ENCODE peak calls at places on chromosomes 13 and 19, in ten cellular contexts. One of them, this sample, is unnamed.
A peak's percentile ranks its signal among the peaks of the same experiment; 100 is the strongest.

GRCh38 chr19:42596391-42597071 is 1.8 kb upstream of the CEACAM8 start:
- DNase-seq in activated CD4-positive, alpha-beta T cell treated with anti-CD3 and anti-CD28 coated beads for 48 hours: peak; percentile 39
- DNase-seq in H54: peak; percentile 49
- DNase-seq in DMS153: no peak
- DNase-seq in stimulated activated CD4-positive, alpha-beta T cell treated with anti-CD3 and anti-CD28 coated beads, Interleukin-4, amount 100 ng/mL, for 4 hours: peak; percentile 35
- DNase-seq in NCI-H2227 treated with DMSO at 0.1 percent for 48 hours: peak; percentile 19
- DNase-seq in omental fat pad: no peak
- DNase-seq in stimulated activated CD8-positive, alpha-beta memory T cell treated with anti-CD3 and anti-CD28 coated beads, Interleukin-4, amount 100 ng/mL, for 1 hour: peak; percentile 3
- DNase-seq in uterus: no peak
- DNase-seq in upper lobe of left lung: peak; percentile 64
- DNase-seq in this sample: no peak

GRCh38 chr13:63435668-63436275 is 2020.1 kb upstream of the PCDH20 start:
- DNase-seq in activated CD4-positive, alpha-beta T cell treated with anti-CD3 and anti-CD28 coated beads for 48 hours: no peak
- DNase-seq in H54: peak; percentile 17
- DNase-seq in DMS153: no peak
- DNase-seq in stimulated activated CD4-positive, alpha-beta T cell treated with anti-CD3 and anti-CD28 coated beads, Interleukin-4, amount 100 ng/mL, for 4 hours: no peak
- DNase-seq in NCI-H2227 treated with DMSO at 0.1 percent for 48 hours: no peak
- DNase-seq in omental fat pad: no peak
- DNase-seq in stimulated activated CD8-positive, alpha-beta memory T cell treated with anti-CD3 and anti-CD28 coated beads, Interleukin-4, amount 100 ng/mL, for 1 hour: no peak
- DNase-seq in uterus: no peak
- DNase-seq in upper lobe of left lung: no peak
- DNase-seq in this sample: no peak

GRCh38 chr13:47256618-47257017 is 359.8 kb upstream of the HTR2A start:
- DNase-seq in activated CD4-positive, alpha-beta T cell treated with anti-CD3 and anti-CD28 coated beads for 48 hours: no peak
- DNase-seq in H54: peak; percentile 5
- DNase-seq in DMS153: no peak
- DNase-seq in stimulated activated CD4-positive, alpha-beta T cell treated with anti-CD3 and anti-CD28 coated beads, Interleukin-4, amount 100 ng/mL, for 4 hours: no peak
- DNase-seq in NCI-H2227 treated with DMSO at 0.1 percent for 48 hours: no peak
- DNase-seq in omental fat pad: no peak
- DNase-seq in stimulated activated CD8-positive, alpha-beta memory T cell treated with anti-CD3 and anti-CD28 coated beads, Interleukin-4, amount 100 ng/mL, for 1 hour: no peak
- DNase-seq in uterus: no peak
- DNase-seq in upper lobe of left lung: no peak
- DNase-seq in this sample: no peak

GRCh38 chr19:49855676-49856573 is 5.0 kb downstream of the PTOV1 start:
- DNase-seq in activated CD4-positive, alpha-beta T cell treated with anti-CD3 and anti-CD28 coated beads for 48 hours: no peak
- DNase-seq in H54: no peak
- DNase-seq in DMS153: no peak
- DNase-seq in stimulated activated CD4-positive, alpha-beta T cell treated with anti-CD3 and anti-CD28 coated beads, Interleukin-4, amount 100 ng/mL, for 4 hours: no peak
- DNase-seq in NCI-H2227 treated with DMSO at 0.1 percent for 48 hours: no peak
- DNase-seq in omental fat pad: no peak
- DNase-seq in stimulated activated CD8-positive, alpha-beta memory T cell treated with anti-CD3 and anti-CD28 coated beads, Interleukin-4, amount 100 ng/mL, for 1 hour: no peak
- DNase-seq in uterus: no peak
- DNase-seq in upper lobe of left lung: no peak
- DNase-seq in this sample: no peak

GRCh38 chr13:30648522-30649012 is 30.8 kb downstream of the USPL1 start:
- DNase-seq in activated CD4-positive, alpha-beta T cell treated with anti-CD3 and anti-CD28 coated beads for 48 hours: no peak
- DNase-seq in H54: no peak
- DNase-seq in DMS153: no peak
- DNase-seq in stimulated activated CD4-positive, alpha-beta T cell treated with anti-CD3 and anti-CD28 coated beads, Interleukin-4, amount 100 ng/mL, for 4 hours: no peak
- DNase-seq in NCI-H2227 treated with DMSO at 0.1 percent for 48 hours: no peak
- DNase-seq in omental fat pad: no peak
- DNase-seq in stimulated activated CD8-positive, alpha-beta memory T cell treated with anti-CD3 and anti-CD28 coated beads, Interleukin-4, amount 100 ng/mL, for 1 hour: no peak
- DNase-seq in uterus: no peak
- DNase-seq in upper lobe of left lung: no peak
- DNase-seq in this sample: no peak

GRCh38 chr19:6065685-6066365 is 44.5 kb downstream of the RFX2 start:
- DNase-seq in activated CD4-positive, alpha-beta T cell treated with anti-CD3 and anti-CD28 coated beads for 48 hours: peak; percentile 57
- DNase-seq in H54: no peak
- DNase-seq in DMS153: peak; percentile 90
- DNase-seq in stimulated activated CD4-positive, alpha-beta T cell treated with anti-CD3 and anti-CD28 coated beads, Interleukin-4, amount 100 ng/mL, for 4 hours: peak; percentile 36
- DNase-seq in NCI-H2227 treated with DMSO at 0.1 percent for 48 hours: no peak
- DNase-seq in omental fat pad: peak; percentile 40
- DNase-seq in stimulated activated CD8-positive, alpha-beta memory T cell treated with anti-CD3 and anti-CD28 coated beads, Interleukin-4, amount 100 ng/mL, for 1 hour: peak; percentile 27
- DNase-seq in uterus: peak; percentile 65
- DNase-seq in upper lobe of left lung: no peak
- DNase-seq in this sample: no peak

GRCh38 chr19:49580264-49581006 is at the start of gene NOSIP:
- DNase-seq in activated CD4-positive, alpha-beta T cell treated with anti-CD3 and anti-CD28 coated beads for 48 hours: peak; percentile 98
- DNase-seq in H54: peak; percentile 86
- DNase-seq in DMS153: peak; percentile 93
- DNase-seq in stimulated activated CD4-positive, alpha-beta T cell treated with anti-CD3 and anti-CD28 coated beads, Interleukin-4, amount 100 ng/mL, for 4 hours: peak; percentile 92
- DNase-seq in NCI-H2227 treated with DMSO at 0.1 percent for 48 hours: peak; percentile 92
- DNase-seq in omental fat pad: peak; percentile 65
- DNase-seq in stimulated activated CD8-positive, alpha-beta memory T cell treated with anti-CD3 and anti-CD28 coated beads, Interleukin-4, amount 100 ng/mL, for 1 hour: peak; percentile 91
- DNase-seq in uterus: peak; percentile 96
- DNase-seq in upper lobe of left lung: peak; percentile 86
- DNase-seq in this sample: peak; percentile 95

GRCh38 chr13:20772401-20773131 is 1.2 kb downstream of the EEF1AKMT1 start:
- DNase-seq in activated CD4-positive, alpha-beta T cell treated with anti-CD3 and anti-CD28 coated beads for 48 hours: peak; percentile 12
- DNase-seq in H54: no peak
- DNase-seq in DMS153: no peak
- DNase-seq in stimulated activated CD4-positive, alpha-beta T cell treated with anti-CD3 and anti-CD28 coated beads, Interleukin-4, amount 100 ng/mL, for 4 hours: no peak
- DNase-seq in NCI-H2227 treated with DMSO at 0.1 percent for 48 hours: no peak
- DNase-seq in omental fat pad: no peak
- DNase-seq in stimulated activated CD8-positive, alpha-beta memory T cell treated with anti-CD3 and anti-CD28 coated beads, Interleukin-4, amount 100 ng/mL, for 1 hour: no peak
- DNase-seq in uterus: no peak
- DNase-seq in upper lobe of left lung: no peak
- DNase-seq in this sample: no peak

GRCh38 chr13:77554079-77554478 is 18.6 kb downstream of the SCEL start:
- DNase-seq in activated CD4-positive, alpha-beta T cell treated with anti-CD3 and anti-CD28 coated beads for 48 hours: no peak
- DNase-seq in H54: no peak
- DNase-seq in DMS153: no peak
- DNase-seq in stimulated activated CD4-positive, alpha-beta T cell treated with anti-CD3 and anti-CD28 coated beads, Interleukin-4, amount 100 ng/mL, for 4 hours: no peak
- DNase-seq in NCI-H2227 treated with DMSO at 0.1 percent for 48 hours: no peak
- DNase-seq in omental fat pad: no peak
- DNase-seq in stimulated activated CD8-positive, alpha-beta memory T cell treated with anti-CD3 and anti-CD28 coated beads, Interleukin-4, amount 100 ng/mL, for 1 hour: no peak
- DNase-seq in uterus: no peak
- DNase-seq in upper lobe of left lung: no peak
- DNase-seq in this sample: no peak

GRCh38 chr19:10815969-10816635 is 19.9 kb downstream of the TMED1 start:
- DNase-seq in activated CD4-positive, alpha-beta T cell treated with anti-CD3 and anti-CD28 coated beads for 48 hours: no peak
- DNase-seq in H54: no peak
- DNase-seq in DMS153: no peak
- DNase-seq in stimulated activated CD4-positive, alpha-beta T cell treated with anti-CD3 and anti-CD28 coated beads, Interleukin-4, amount 100 ng/mL, for 4 hours: no peak
- DNase-seq in NCI-H2227 treated with DMSO at 0.1 percent for 48 hours: no peak
- DNase-seq in omental fat pad: no peak
- DNase-seq in stimulated activated CD8-positive, alpha-beta memory T cell treated with anti-CD3 and anti-CD28 coated beads, Interleukin-4, amount 100 ng/mL, for 1 hour: no peak
- DNase-seq in uterus: no peak
- DNase-seq in upper lobe of left lung: no peak
- DNase-seq in this sample: no peak

GRCh38 chr13:112806761-112807652 is 117.2 kb downstream of the ATP11A start:
- DNase-seq in activated CD4-positive, alpha-beta T cell treated with anti-CD3 and anti-CD28 coated beads for 48 hours: no peak
- DNase-seq in H54: no peak
- DNase-seq in DMS153: no peak
- DNase-seq in stimulated activated CD4-positive, alpha-beta T cell treated with anti-CD3 and anti-CD28 coated beads, Interleukin-4, amount 100 ng/mL, for 4 hours: no peak
- DNase-seq in NCI-H2227 treated with DMSO at 0.1 percent for 48 hours: no peak
- DNase-seq in omental fat pad: no peak
- DNase-seq in stimulated activated CD8-positive, alpha-beta memory T cell treated with anti-CD3 and anti-CD28 coated beads, Interleukin-4, amount 100 ng/mL, for 1 hour: no peak
- DNase-seq in uterus: no peak
- DNase-seq in upper lobe of left lung: peak; percentile 44
- DNase-seq in this sample: no peak

GRCh38 chr19:5587071-5587455 is 19.3 kb upstream of the TINCR start:
- DNase-seq in activated CD4-positive, alpha-beta T cell treated with anti-CD3 and anti-CD28 coated beads for 48 hours: no peak
- DNase-seq in H54: no peak
- DNase-seq in DMS153: no peak
- DNase-seq in stimulated activated CD4-positive, alpha-beta T cell treated with anti-CD3 and anti-CD28 coated beads, Interleukin-4, amount 100 ng/mL, for 4 hours: no peak
- DNase-seq in NCI-H2227 treated with DMSO at 0.1 percent for 48 hours: no peak
- DNase-seq in omental fat pad: no peak
- DNase-seq in stimulated activated CD8-positive, alpha-beta memory T cell treated with anti-CD3 and anti-CD28 coated beads, Interleukin-4, amount 100 ng/mL, for 1 hour: no peak
- DNase-seq in uterus: no peak
- DNase-seq in upper lobe of left lung: no peak
- DNase-seq in this sample: no peak

GRCh38 chr19:33259532-33259931 is 33.9 kb upstream of the SLC7A10 start:
- DNase-seq in activated CD4-positive, alpha-beta T cell treated with anti-CD3 and anti-CD28 coated beads for 48 hours: no peak
- DNase-seq in H54: no peak
- DNase-seq in DMS153: no peak
- DNase-seq in stimulated activated CD4-positive, alpha-beta T cell treated with anti-CD3 and anti-CD28 coated beads, Interleukin-4, amount 100 ng/mL, for 4 hours: no peak
- DNase-seq in NCI-H2227 treated with DMSO at 0.1 percent for 48 hours: no peak
- DNase-seq in omental fat pad: no peak
- DNase-seq in stimulated activated CD8-positive, alpha-beta memory T cell treated with anti-CD3 and anti-CD28 coated beads, Interleukin-4, amount 100 ng/mL, for 1 hour: no peak
- DNase-seq in uterus: no peak
- DNase-seq in upper lobe of left lung: no peak
- DNase-seq in this sample: no peak

GRCh38 chr19:22137791-22138190 is 59.0 kb downstream of the ZNF676 start:
- DNase-seq in activated CD4-positive, alpha-beta T cell treated with anti-CD3 and anti-CD28 coated beads for 48 hours: no peak
- DNase-seq in H54: no peak
- DNase-seq in DMS153: no peak
- DNase-seq in stimulated activated CD4-positive, alpha-beta T cell treated with anti-CD3 and anti-CD28 coated beads, Interleukin-4, amount 100 ng/mL, for 4 hours: no peak
- DNase-seq in NCI-H2227 treated with DMSO at 0.1 percent for 48 hours: no peak
- DNase-seq in omental fat pad: no peak
- DNase-seq in stimulated activated CD8-positive, alpha-beta memory T cell treated with anti-CD3 and anti-CD28 coated beads, Interleukin-4, amount 100 ng/mL, for 1 hour: no peak
- DNase-seq in uterus: no peak
- DNase-seq in upper lobe of left lung: peak; percentile 52
- DNase-seq in this sample: no peak

GRCh38 chr13:24050292-24050711 is 110.2 kb upstream of the SPATA13 start:
- DNase-seq in activated CD4-positive, alpha-beta T cell treated with anti-CD3 and anti-CD28 coated beads for 48 hours: no peak
- DNase-seq in H54: peak; percentile 21
- DNase-seq in DMS153: no peak
- DNase-seq in stimulated activated CD4-positive, alpha-beta T cell treated with anti-CD3 and anti-CD28 coated beads, Interleukin-4, amount 100 ng/mL, for 4 hours: no peak
- DNase-seq in NCI-H2227 treated with DMSO at 0.1 percent for 48 hours: no peak
- DNase-seq in omental fat pad: peak; percentile 32
- DNase-seq in stimulated activated CD8-positive, alpha-beta memory T cell treated with anti-CD3 and anti-CD28 coated beads, Interleukin-4, amount 100 ng/mL, for 1 hour: no peak
- DNase-seq in uterus: peak; percentile 64
- DNase-seq in upper lobe of left lung: no peak
- DNase-seq in this sample: peak; percentile 49

GRCh38 chr13:26400545-26400944 is 146.6 kb downstream of the CDK8 start:
- DNase-seq in activated CD4-positive, alpha-beta T cell treated with anti-CD3 and anti-CD28 coated beads for 48 hours: no peak
- DNase-seq in H54: no peak
- DNase-seq in DMS153: no peak
- DNase-seq in stimulated activated CD4-positive, alpha-beta T cell treated with anti-CD3 and anti-CD28 coated beads, Interleukin-4, amount 100 ng/mL, for 4 hours: no peak
- DNase-seq in NCI-H2227 treated with DMSO at 0.1 percent for 48 hours: no peak
- DNase-seq in omental fat pad: no peak
- DNase-seq in stimulated activated CD8-positive, alpha-beta memory T cell treated with anti-CD3 and anti-CD28 coated beads, Interleukin-4, amount 100 ng/mL, for 1 hour: no peak
- DNase-seq in uterus: no peak
- DNase-seq in upper lobe of left lung: no peak
- DNase-seq in this sample: no peak

GRCh38 chr19:39596911-39597310 is 5.4 kb upstream of the LGALS13 start:
- DNase-seq in activated CD4-positive, alpha-beta T cell treated with anti-CD3 and anti-CD28 coated beads for 48 hours: no peak
- DNase-seq in H54: no peak
- DNase-seq in DMS153: no peak
- DNase-seq in stimulated activated CD4-positive, alpha-beta T cell treated with anti-CD3 and anti-CD28 coated beads, Interleukin-4, amount 100 ng/mL, for 4 hours: no peak
- DNase-seq in NCI-H2227 treated with DMSO at 0.1 percent for 48 hours: no peak
- DNase-seq in omental fat pad: no peak
- DNase-seq in stimulated activated CD8-positive, alpha-beta memory T cell treated with anti-CD3 and anti-CD28 coated beads, Interleukin-4, amount 100 ng/mL, for 1 hour: no peak
- DNase-seq in uterus: no peak
- DNase-seq in upper lobe of left lung: no peak
- DNase-seq in this sample: no peak

GRCh38 chr19:15673176-15673654 is 328 bp downstream of the CYP4F12 start:
- DNase-seq in activated CD4-positive, alpha-beta T cell treated with anti-CD3 and anti-CD28 coated beads for 48 hours: no peak
- DNase-seq in H54: no peak
- DNase-seq in DMS153: no peak
- DNase-seq in stimulated activated CD4-positive, alpha-beta T cell treated with anti-CD3 and anti-CD28 coated beads, Interleukin-4, amount 100 ng/mL, for 4 hours: no peak
- DNase-seq in NCI-H2227 treated with DMSO at 0.1 percent for 48 hours: no peak
- DNase-seq in omental fat pad: no peak
- DNase-seq in stimulated activated CD8-positive, alpha-beta memory T cell treated with anti-CD3 and anti-CD28 coated beads, Interleukin-4, amount 100 ng/mL, for 1 hour: no peak
- DNase-seq in uterus: no peak
- DNase-seq in upper lobe of left lung: peak; percentile 39
- DNase-seq in this sample: no peak

GRCh38 chr13:71874490-71874889 is 7.5 kb upstream of the DACH1 start:
- DNase-seq in activated CD4-positive, alpha-beta T cell treated with anti-CD3 and anti-CD28 coated beads for 48 hours: no peak
- DNase-seq in H54: no peak
- DNase-seq in DMS153: no peak
- DNase-seq in stimulated activated CD4-positive, alpha-beta T cell treated with anti-CD3 and anti-CD28 coated beads, Interleukin-4, amount 100 ng/mL, for 4 hours: no peak
- DNase-seq in NCI-H2227 treated with DMSO at 0.1 percent for 48 hours: peak; percentile 61
- DNase-seq in omental fat pad: no peak
- DNase-seq in stimulated activated CD8-positive, alpha-beta memory T cell treated with anti-CD3 and anti-CD28 coated beads, Interleukin-4, amount 100 ng/mL, for 1 hour: no peak
- DNase-seq in uterus: no peak
- DNase-seq in upper lobe of left lung: no peak
- DNase-seq in this sample: no peak

GRCh38 chr19:36939153-36939552 is 23.0 kb downstream of the ZNF568 start:
- DNase-seq in activated CD4-positive, alpha-beta T cell treated with anti-CD3 and anti-CD28 coated beads for 48 hours: no peak
- DNase-seq in H54: no peak
- DNase-seq in DMS153: no peak
- DNase-seq in stimulated activated CD4-positive, alpha-beta T cell treated with anti-CD3 and anti-CD28 coated beads, Interleukin-4, amount 100 ng/mL, for 4 hours: no peak
- DNase-seq in NCI-H2227 treated with DMSO at 0.1 percent for 48 hours: no peak
- DNase-seq in omental fat pad: no peak
- DNase-seq in stimulated activated CD8-positive, alpha-beta memory T cell treated with anti-CD3 and anti-CD28 coated beads, Interleukin-4, amount 100 ng/mL, for 1 hour: no peak
- DNase-seq in uterus: no peak
- DNase-seq in upper lobe of left lung: no peak
- DNase-seq in this sample: no peak

GRCh38 chr13:29503041-29503837 is 92.2 kb downstream of the SLC7A1 start:
- DNase-seq in activated CD4-positive, alpha-beta T cell treated with anti-CD3 and anti-CD28 coated beads for 48 hours: no peak
- DNase-seq in H54: no peak
- DNase-seq in DMS153: no peak
- DNase-seq in stimulated activated CD4-positive, alpha-beta T cell treated with anti-CD3 and anti-CD28 coated beads, Interleukin-4, amount 100 ng/mL, for 4 hours: no peak
- DNase-seq in NCI-H2227 treated with DMSO at 0.1 percent for 48 hours: peak; percentile 30
- DNase-seq in omental fat pad: no peak
- DNase-seq in stimulated activated CD8-positive, alpha-beta memory T cell treated with anti-CD3 and anti-CD28 coated beads, Interleukin-4, amount 100 ng/mL, for 1 hour: no peak
- DNase-seq in uterus: no peak
- DNase-seq in upper lobe of left lung: no peak
- DNase-seq in this sample: no peak

GRCh38 chr13:77810430-77810829 is 108.2 kb downstream of the EDNRB start:
- DNase-seq in activated CD4-positive, alpha-beta T cell treated with anti-CD3 and anti-CD28 coated beads for 48 hours: no peak
- DNase-seq in H54: no peak
- DNase-seq in DMS153: no peak
- DNase-seq in stimulated activated CD4-positive, alpha-beta T cell treated with anti-CD3 and anti-CD28 coated beads, Interleukin-4, amount 100 ng/mL, for 4 hours: no peak
- DNase-seq in NCI-H2227 treated with DMSO at 0.1 percent for 48 hours: no peak
- DNase-seq in omental fat pad: no peak
- DNase-seq in stimulated activated CD8-positive, alpha-beta memory T cell treated with anti-CD3 and anti-CD28 coated beads, Interleukin-4, amount 100 ng/mL, for 1 hour: no peak
- DNase-seq in uterus: no peak
- DNase-seq in upper lobe of left lung: no peak
- DNase-seq in this sample: no peak

GRCh38 chr19:17993076-17993813 is 14.7 kb upstream of the ARRDC2 start:
- DNase-seq in activated CD4-positive, alpha-beta T cell treated with anti-CD3 and anti-CD28 coated beads for 48 hours: no peak
- DNase-seq in H54: no peak
- DNase-seq in DMS153: no peak
- DNase-seq in stimulated activated CD4-positive, alpha-beta T cell treated with anti-CD3 and anti-CD28 coated beads, Interleukin-4, amount 100 ng/mL, for 4 hours: no peak
- DNase-seq in NCI-H2227 treated with DMSO at 0.1 percent for 48 hours: no peak
- DNase-seq in omental fat pad: no peak
- DNase-seq in stimulated activated CD8-positive, alpha-beta memory T cell treated with anti-CD3 and anti-CD28 coated beads, Interleukin-4, amount 100 ng/mL, for 1 hour: no peak
- DNase-seq in uterus: no peak
- DNase-seq in upper lobe of left lung: no peak
- DNase-seq in this sample: no peak

GRCh38 chr13:22086593-22086992 is 415.7 kb downstream of the FGF9 start:
- DNase-seq in activated CD4-positive, alpha-beta T cell treated with anti-CD3 and anti-CD28 coated beads for 48 hours: no peak
- DNase-seq in H54: no peak
- DNase-seq in DMS153: no peak
- DNase-seq in stimulated activated CD4-positive, alpha-beta T cell treated with anti-CD3 and anti-CD28 coated beads, Interleukin-4, amount 100 ng/mL, for 4 hours: no peak
- DNase-seq in NCI-H2227 treated with DMSO at 0.1 percent for 48 hours: no peak
- DNase-seq in omental fat pad: no peak
- DNase-seq in stimulated activated CD8-positive, alpha-beta memory T cell treated with anti-CD3 and anti-CD28 coated beads, Interleukin-4, amount 100 ng/mL, for 1 hour: no peak
- DNase-seq in uterus: no peak
- DNase-seq in upper lobe of left lung: no peak
- DNase-seq in this sample: no peak

This sample was measured in breast epithelium.